ENCODE peak calls at places on chromosomes 6 and 20, in eight cellular contexts. J is neural crest cell; W is upper lobe of left lung; V is NCI-H524; N is renal cortical epithelial cell; I is activated naive CD8-positive, alpha-beta T cell treated with anti-CD3 and anti-CD28 coated beads, Interleukin-2, amount 50 U/mL, for 24 hours; X is EH; L is GM12864. T is an unnamed sample.

GRCh38 chr6:125824946-125825786 is 34.4 kb downstream of the NCOA7 start:
- DNase-seq in J (no peak), W (no peak), V (no peak), N (no peak), I (no peak), X (no peak), L (no peak), T (no peak)

GRCh38 chr6:168540713-168541291 is 99.8 kb downstream of the SMOC2 start:
- DNase-seq in J (no peak), W (no peak), V (no peak), N (no peak), I (no peak), X (no peak), L (no peak), T (no peak)

GRCh38 chr20:61777773-61778484 is 287.8 kb downstream of the TAF4 start:
- DNase-seq in J (no peak), W (no peak), V (no peak), N (no peak), I (no peak), X (no peak), L (no peak), T (no peak)

GRCh38 chr20:24227600-24227999 is 239.0 kb upstream of the GGTLC1 start:
- DNase-seq in J (no peak), W (no peak), V (no peak), N (no peak), I (no peak), X (no peak), L (no peak), T (no peak)

GRCh38 chr6:122491915-122492537 is 20.4 kb upstream of the SERINC1 start:
- DNase-seq in J (peak), W (peak), V (peak), N (peak), I (peak), X (peak), L (no peak), T (peak)

GRCh38 chr6:125577263-125577662 is 172.2 kb upstream of the HEY2 start:
- DNase-seq in J (no peak), W (no peak), V (peak), N (no peak), I (no peak), X (no peak), L (no peak), T (no peak)

GRCh38 chr6:28896505-28897392 is 27.0 kb downstream of the TRIM27 start:
- DNase-seq in J (peak), W (peak), V (peak), N (peak), I (peak), X (peak), L (no peak), T (peak)

GRCh38 chr20:50848341-50848808 is 53.5 kb downstream of the BCAS4 start:
- DNase-seq in J (no peak), W (no peak), V (no peak), N (peak), I (no peak), X (peak), L (no peak), T (no peak)

GRCh38 chr6:111027219-111027618 is 45.4 kb downstream of the RPF2 start:
- DNase-seq in J (no peak), W (no peak), V (no peak), N (no peak), I (no peak), X (peak), L (no peak), T (no peak)

GRCh38 chr6:16514249-16514648 is 247.0 kb downstream of the ATXN1 start:
- DNase-seq in J (peak), W (no peak), V (peak), N (peak), I (no peak), X (peak), L (no peak), T (peak)

GRCh38 chr6:43310137-43310536 is 1.5 kb upstream of the CRIP3 start:
- DNase-seq in J (no peak), W (no peak), V (no peak), N (no peak), I (no peak), X (peak), L (no peak), T (no peak)

GRCh38 chr6:125153541-125154183 is at the start of gene TPD52L1:
- DNase-seq in J (peak), W (peak), V (peak), N (peak), I (peak), X (peak), L (peak), T (peak)

GRCh38 chr20:17610566-17611289 is 40.9 kb downstream of the DSTN start:
- DNase-seq in J (no peak), W (no peak), V (no peak), N (no peak), I (peak), X (peak), L (no peak), T (no peak)

GRCh38 chr20:19981091-19981490 is 36.1 kb upstream of the NAA20 start:
- DNase-seq in J (no peak), W (no peak), V (no peak), N (peak), I (no peak), X (peak), L (no peak), T (no peak)

GRCh38 chr6:128964233-128964755 is 81.4 kb downstream of the LAMA2 start:
- DNase-seq in J (no peak), W (no peak), V (no peak), N (no peak), I (no peak), X (peak), L (no peak), T (no peak)

GRCh38 chr6:115838763-115839401 is 221.8 kb downstream of the FRK start:
- DNase-seq in J (no peak), W (no peak), V (peak), N (peak), I (peak), X (peak), L (peak), T (peak)

GRCh38 chr6:122622404-122622938 is 12.3 kb downstream of the PKIB start:
- DNase-seq in J (no peak), W (no peak), V (peak), N (no peak), I (no peak), X (no peak), L (no peak), T (no peak)

GRCh38 chr20:63826753-63827152 is 4.3 kb downstream of the ZBTB46 start:
- DNase-seq in J (no peak), W (no peak), V (no peak), N (no peak), I (no peak), X (peak), L (no peak), T (no peak)

GRCh38 chr20:50215101-50215500 is 24.5 kb downstream of the CEBPB start:
- DNase-seq in J (no peak), W (no peak), V (no peak), N (no peak), I (no peak), X (peak), L (no peak), T (no peak)

GRCh38 chr20:17571967-17572638 is 2.2 kb downstream of the DSTN start:
- DNase-seq in J (no peak), W (no peak), V (no peak), N (peak), I (no peak), X (no peak), L (no peak), T (no peak)

GRCh38 chr6:169934699-169935347 is 183.4 kb downstream of the ERMARD start:
- DNase-seq in J (no peak), W (no peak), V (no peak), N (no peak), I (no peak), X (no peak), L (no peak), T (no peak)

GRCh38 chr20:10306440-10307358 is 88.1 kb downstream of the SNAP25 start:
- DNase-seq in J (no peak), W (no peak), V (no peak), N (peak), I (no peak), X (peak), L (no peak), T (no peak)

GRCh38 chr20:56631318-56631989 is 2.3 kb downstream of the TFAP2C start:
- DNase-seq in J (no peak), W (no peak), V (no peak), N (no peak), I (no peak), X (peak), L (no peak), T (peak)

GRCh38 chr6:157203312-157203744 is 120.0 kb downstream of the TMEM242 start:
- DNase-seq in J (no peak), W (no peak), V (no peak), N (no peak), I (no peak), X (no peak), L (peak), T (no peak)

GRCh38 chr20:57711311-57711712 is 1.5 kb upstream of the PMEPA1 start:
- DNase-seq in J (no peak), W (no peak), V (no peak), N (no peak), I (no peak), X (no peak), L (no peak), T (no peak)

GRCh38 chr20:8143474-8143873 is 11.4 kb downstream of the PLCB1 start:
- DNase-seq in J (no peak), W (no peak), V (no peak), N (no peak), I (no peak), X (no peak), L (no peak), T (no peak)

GRCh38 chr6:11876934-11877433 is 98.4 kb upstream of the ADTRP start:
- DNase-seq in J (no peak), W (no peak), V (no peak), N (no peak), I (no peak), X (no peak), L (peak), T (no peak)

GRCh38 chr6:125728739-125729138 is 20.7 kb upstream of the HEY2 start:
- DNase-seq in J (no peak), W (no peak), V (no peak), N (peak), I (no peak), X (no peak), L (no peak), T (no peak)

GRCh38 chr6:18166314-18167007 is 11.2 kb downstream of the KDM1B start:
- DNase-seq in J (no peak), W (no peak), V (no peak), N (no peak), I (no peak), X (peak), L (no peak), T (no peak)

GRCh38 chr6:108592371-108593337 is 31.9 kb downstream of the FOXO3 start:
- DNase-seq in J (no peak), W (peak), V (no peak), N (peak), I (peak), X (peak), L (peak), T (no peak)

GRCh38 chr6:163232015-163232523 is 182.4 kb upstream of the QKI start:
- DNase-seq in J (no peak), W (peak), V (no peak), N (no peak), I (no peak), X (no peak), L (no peak), T (no peak)

T was measured in endothelial cell.